ENCODE peak calls at places on chromosomes 5 and 9, in ten cellular contexts. Z, K, B, V, J, X, G, D, L and P are unnamed samples.

GRCh38 chr9:93475856-93476255 is 22.5 kb upstream of the FAM120AOS start:
- DNase-seq in L (no peak), B (no peak), X (no peak), D (no peak), K (no peak), G (peak; percentile 34), Z (no peak), J (peak; percentile 40), V (no peak), P (no peak)

GRCh38 chr9:74463825-74464224 is 33.3 kb upstream of the RORB start:
- DNase-seq in B (no peak), K (no peak), L (no peak), G (no peak), Z (no peak), D (no peak), J (no peak), V (no peak), X (no peak), P (no peak)

GRCh38 chr5:62502456-62503101 is 76.0 kb upstream of the LRRC70 start:
- DNase-seq in G (no peak), K (no peak), X (no peak), L (no peak), D (no peak), V (no peak), Z (no peak), J (no peak), B (no peak), P (no peak)

GRCh38 chr5:152556779-152557178 is 151.7 kb upstream of the NMUR2 start:
- DNase-seq in D (no peak), K (no peak), G (no peak), X (no peak), L (no peak), B (no peak), J (no peak), Z (no peak), V (no peak), P (no peak)

GRCh38 chr9:2623046-2623865 is 1.7 kb downstream of the VLDLR start:
- DNase-seq in D (no peak), V (no peak), Z (peak; percentile 70), B (peak; percentile 84), K (peak; percentile 10), G (peak; percentile 43), X (peak; percentile 88), L (peak; percentile 77), J (peak; percentile 59), P (peak; percentile 61)

GRCh38 chr9:82466616-82467251 is 478.2 kb downstream of the SPATA31D1 start:
- DNase-seq in B (no peak), Z (no peak), V (no peak), X (peak; percentile 90), K (no peak), G (peak; percentile 66), L (peak; percentile 21), J (peak; percentile 4), D (no peak), P (no peak)

GRCh38 chr5:7474821-7475403 is 79.0 kb downstream of the ADCY2 start:
- DNase-seq in K (no peak), L (no peak), V (no peak), Z (no peak), B (no peak), G (no peak), J (no peak), X (peak; percentile 68), D (no peak), P (no peak)

GRCh38 chr5:130692766-130693165 is 472.3 kb downstream of the HINT1 start:
- DNase-seq in B (no peak), X (no peak), V (no peak), K (no peak), L (peak; percentile 13), J (no peak), G (no peak), Z (no peak), D (no peak), P (no peak)

GRCh38 chr9:110591526-110591925 is 12.0 kb upstream of the SVEP1 start:
- DNase-seq in L (peak; percentile 36), X (no peak), K (no peak), Z (no peak), V (no peak), J (peak; percentile 49), D (no peak), B (no peak), G (peak; percentile 69), P (no peak)

GRCh38 chr9:81787747-81788632 is 98.6 kb upstream of the TLE1 start:
- DNase-seq in D (no peak), J (peak; percentile 87), X (no peak), B (no peak), Z (no peak), V (peak; percentile 85), G (peak; percentile 90), L (peak; percentile 98), K (peak; percentile 45), P (no peak)

GRCh38 chr5:114174837-114175236 is 187.0 kb upstream of the KCNN2 start:
- DNase-seq in B (no peak), D (no peak), L (peak; percentile 13), J (peak; percentile 22), G (no peak), V (no peak), Z (no peak), X (no peak), K (no peak), P (no peak)

DNA sequence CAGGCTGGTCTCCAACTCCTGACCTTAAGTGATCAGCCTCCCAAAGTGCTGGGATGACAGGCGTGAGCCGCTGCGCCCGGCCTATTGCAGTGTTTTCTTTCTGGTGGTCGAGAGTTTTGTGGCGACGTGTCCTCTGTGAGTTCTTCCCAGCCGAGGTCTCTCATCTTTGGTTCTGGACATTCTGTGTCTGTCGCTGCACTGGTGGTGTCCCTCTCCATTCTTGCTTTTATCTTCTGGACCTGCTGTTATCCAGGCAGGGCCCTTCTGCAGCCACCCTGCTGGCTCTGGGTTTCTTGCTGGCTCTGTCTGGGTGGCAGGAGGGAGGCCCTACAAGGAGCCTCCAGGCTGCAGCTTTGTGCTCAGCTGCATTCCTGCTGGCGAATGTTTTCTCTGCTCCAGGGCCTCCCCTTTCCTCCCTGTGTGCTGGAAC is 49.1 kb upstream of the EXOC3 start:
- DNase-seq in X (peak; percentile 59), J (peak; percentile 39), G (peak; percentile 67), L (peak; percentile 20), V (no peak), B (no peak), Z (no peak), K (no peak), D (no peak), P (no peak)
- H3K27ac ChIP-seq in X (no peak overlapping the region), J (peak overlapping the region; percentile 79), G (peak overlapping the region; percentile 44), L (no peak overlapping the region), V (no peak overlapping the region), B (no peak overlapping the region), Z (no peak overlapping the region), K (no peak overlapping the region), D (no peak overlapping the region), P (no peak overlapping the region)

GRCh38 chr9:95857122-95857521 is 18.4 kb upstream of the ERCC6L2 start:
- DNase-seq in V (peak; percentile 68), X (peak; percentile 50), G (peak; percentile 81), L (peak; percentile 90), B (no peak), K (no peak), D (no peak), Z (no peak), J (peak; percentile 87), P (no peak)

GRCh38 chr9:95857896-95858295 is 17.6 kb upstream of the ERCC6L2 start:
- DNase-seq in Z (no peak), L (no peak), V (no peak), B (no peak), J (no peak), X (no peak), G (no peak), D (no peak), K (no peak), P (no peak)

GRCh38 chr9:95848764-95849163 is 26.7 kb upstream of the ERCC6L2 start:
- DNase-seq in X (no peak), K (no peak), B (no peak), Z (no peak), D (no peak), G (no peak), J (no peak), V (no peak), L (no peak), P (no peak)

GRCh38 chr9:95854386-95855015 is 21.0 kb upstream of the ERCC6L2 start:
- DNase-seq in L (peak; percentile 78), B (no peak), G (peak; percentile 34), Z (no peak), V (no peak), K (no peak), D (no peak), X (no peak), J (peak; percentile 82), P (no peak)

GRCh38 chr9:95852059-95853032 is 23.1 kb upstream of the ERCC6L2 start:
- DNase-seq in J (peak; percentile 87), G (peak; percentile 67), X (no peak), L (no peak), Z (no peak), B (no peak), K (no peak), V (peak; percentile 29), D (no peak), P (no peak)
- H3K27ac ChIP-seq in J (peak overlapping the region; percentile 27), G (no peak overlapping the region), X (no peak overlapping the region), L (no peak overlapping the region), Z (no peak overlapping the region), B (no peak overlapping the region), K (no peak overlapping the region), V (no peak overlapping the region), D (no peak overlapping the region), P (peak overlapping the region; percentile 5)

GRCh38 chr9:103839197-103839596 is 254.9 kb upstream of the SMC2 start:
- DNase-seq in J (no peak), K (no peak), L (no peak), X (no peak), B (no peak), G (no peak), V (no peak), Z (no peak), D (no peak), P (no peak)

DNA sequence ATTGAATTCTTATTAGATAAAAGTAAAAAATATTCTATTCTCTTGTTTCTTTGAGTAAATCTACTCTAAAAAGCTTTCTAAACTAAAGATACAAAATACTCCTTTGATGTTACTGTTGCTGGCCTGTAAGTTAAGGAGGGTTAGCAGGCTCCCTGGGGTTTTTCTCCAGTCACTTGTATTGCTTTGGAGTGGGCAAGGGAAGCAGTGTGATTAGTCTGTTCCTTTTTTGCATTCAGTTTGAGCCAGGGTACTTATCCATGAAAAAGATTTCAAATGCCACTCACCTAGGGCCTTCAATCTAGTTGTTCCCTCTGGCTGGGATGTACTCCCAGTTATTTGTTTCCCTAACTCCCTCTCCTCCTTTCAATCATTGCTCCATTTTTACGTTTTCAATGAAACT is 256.2 kb upstream of the SMC2 start:
- DNase-seq in Z (no peak), J (no peak), G (no peak), X (peak; percentile 52), K (no peak), L (no peak), B (no peak), V (no peak), D (no peak), P (no peak)
- H3K27ac ChIP-seq in Z (no peak overlapping the region), J (no peak overlapping the region), G (no peak overlapping the region), X (no peak overlapping the region), K (no peak overlapping the region), L (no peak overlapping the region), B (no peak overlapping the region), V (no peak overlapping the region), D (no peak overlapping the region), P (no peak overlapping the region)

DNA sequence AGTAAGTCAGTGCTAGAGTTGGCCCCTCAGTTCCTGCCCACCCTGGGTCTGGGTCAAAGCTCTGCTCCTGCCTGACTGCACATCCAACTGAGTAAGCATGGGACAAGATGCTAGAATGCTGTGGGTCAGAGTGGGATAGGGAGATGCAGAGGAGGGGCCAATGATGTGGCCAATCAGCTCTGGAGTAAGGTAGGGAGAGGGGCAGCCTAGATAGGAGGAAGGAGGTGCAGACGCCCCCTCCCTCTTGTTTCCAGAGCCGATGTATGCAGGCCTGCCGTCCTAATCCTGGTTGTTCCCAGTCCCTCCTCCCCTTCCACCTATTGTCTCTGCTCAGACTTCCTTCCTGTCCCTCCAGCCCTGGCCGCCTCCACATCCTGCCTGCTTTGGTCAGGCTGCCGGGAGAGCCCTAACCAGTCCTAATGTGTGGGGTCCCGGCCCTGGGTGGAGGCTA is 1.3 kb downstream of the ARAP3 start:
- DNase-seq in L (peak; percentile 74), J (peak; percentile 41), X (peak; percentile 93), K (peak; percentile 19), Z (no peak), G (peak; percentile 36), V (peak; percentile 34), D (no peak), B (no peak), P (no peak)
- H3K27ac ChIP-seq in L (no peak overlapping the region), J (peak overlapping the region; percentile 56), X (peak overlapping the region; percentile 18), K (peak overlapping the region; percentile 57), Z (peak overlapping the region; percentile 62), G (no peak overlapping the region), V (peak overlapping the region; percentile 87), D (no peak overlapping the region), B (no peak overlapping the region), P (peak overlapping the region; percentile 26)